ENCODE peak calls at places on chromosomes 13 and 19, in six cellular contexts. One of them, this sample, is unnamed.

GRCh38 chr13:45328661-45329105 is 12.3 kb downstream of the TPT1 start:
- DNase-seq in astrocyte: peak
- DNase-seq in AG09309: peak
- DNase-seq in HL-60: no peak
- DNase-seq in K562: no peak
- DNase-seq in dorsolateral prefrontal cortex: no peak
- DNase-seq in this sample: no peak

GRCh38 chr19:15187026-15188007 is 13.5 kb downstream of the NOTCH3 start:
- DNase-seq in astrocyte: no peak
- DNase-seq in AG09309: no peak
- DNase-seq in HL-60: no peak
- DNase-seq in K562: peak
- DNase-seq in dorsolateral prefrontal cortex: no peak
- DNase-seq in this sample: no peak

GRCh38 chr13:109509154-109509905 is 277.1 kb downstream of the IRS2 start:
- DNase-seq in astrocyte: peak
- DNase-seq in AG09309: no peak
- DNase-seq in HL-60: no peak
- DNase-seq in K562: no peak
- DNase-seq in dorsolateral prefrontal cortex: no peak
- DNase-seq in this sample: no peak

GRCh38 chr13:75635621-75636338 is at the start of gene LMO7:
- DNase-seq in astrocyte: peak
- DNase-seq in AG09309: no peak
- DNase-seq in HL-60: no peak
- DNase-seq in K562: peak
- DNase-seq in dorsolateral prefrontal cortex: peak
- DNase-seq in this sample: peak

GRCh38 chr19:8552810-8553209 is 24.4 kb downstream of the MYO1F start:
- DNase-seq in astrocyte: peak
- DNase-seq in AG09309: no peak
- DNase-seq in HL-60: no peak
- DNase-seq in K562: peak
- DNase-seq in dorsolateral prefrontal cortex: no peak
- DNase-seq in this sample: peak

GRCh38 chr19:18379803-18380747 is 5.9 kb upstream of the GDF15 start:
- DNase-seq in astrocyte: peak
- DNase-seq in AG09309: no peak
- DNase-seq in HL-60: peak
- DNase-seq in K562: peak
- DNase-seq in dorsolateral prefrontal cortex: no peak
- DNase-seq in this sample: no peak

GRCh38 chr19:38556521-38557174 is 61.1 kb downstream of the MAP4K1 start:
- DNase-seq in astrocyte: no peak
- DNase-seq in AG09309: no peak
- DNase-seq in HL-60: no peak
- DNase-seq in K562: peak
- DNase-seq in dorsolateral prefrontal cortex: no peak
- DNase-seq in this sample: no peak

GRCh38 chr13:41848435-41849255 is 112.3 kb downstream of the VWA8 start:
- DNase-seq in astrocyte: peak
- DNase-seq in AG09309: no peak
- DNase-seq in HL-60: no peak
- DNase-seq in K562: no peak
- DNase-seq in dorsolateral prefrontal cortex: no peak
- DNase-seq in this sample: no peak

GRCh38 chr19:37855098-37855497 is 51.3 kb downstream of the WDR87 start:
- DNase-seq in astrocyte: peak
- DNase-seq in AG09309: no peak
- DNase-seq in HL-60: no peak
- DNase-seq in K562: no peak
- DNase-seq in dorsolateral prefrontal cortex: peak
- DNase-seq in this sample: no peak

GRCh38 chr19:38290631-38291147 is 13.4 kb upstream of the C19orf33 start:
- DNase-seq in astrocyte: peak
- DNase-seq in AG09309: peak
- DNase-seq in HL-60: no peak
- DNase-seq in K562: no peak
- DNase-seq in dorsolateral prefrontal cortex: no peak
- DNase-seq in this sample: no peak

GRCh38 chr13:59425211-59425721 is 738.5 kb downstream of the DIAPH3 start:
- DNase-seq in astrocyte: peak
- DNase-seq in AG09309: peak
- DNase-seq in HL-60: no peak
- DNase-seq in K562: no peak
- DNase-seq in dorsolateral prefrontal cortex: no peak
- DNase-seq in this sample: no peak

GRCh38 chr19:6261883-6262282 is 17.9 kb downstream of the MLLT1 start:
- DNase-seq in astrocyte: no peak
- DNase-seq in AG09309: no peak
- DNase-seq in HL-60: no peak
- DNase-seq in K562: no peak
- DNase-seq in dorsolateral prefrontal cortex: no peak
- DNase-seq in this sample: no peak

GRCh38 chr13:37476874-37477273 is 121.7 kb downstream of the POSTN start:
- DNase-seq in astrocyte: peak
- DNase-seq in AG09309: no peak
- DNase-seq in HL-60: no peak
- DNase-seq in K562: no peak
- DNase-seq in dorsolateral prefrontal cortex: no peak
- DNase-seq in this sample: no peak

GRCh38 chr19:4889034-4889825 is 13.5 kb downstream of the ARRDC5 start:
- DNase-seq in astrocyte: peak
- DNase-seq in AG09309: no peak
- DNase-seq in HL-60: no peak
- DNase-seq in K562: peak
- DNase-seq in dorsolateral prefrontal cortex: no peak
- DNase-seq in this sample: no peak

GRCh38 chr19:57269515-57270250 is 10.6 kb upstream of the ZNF460 start:
- DNase-seq in astrocyte: peak
- DNase-seq in AG09309: peak
- DNase-seq in HL-60: no peak
- DNase-seq in K562: no peak
- DNase-seq in dorsolateral prefrontal cortex: no peak
- DNase-seq in this sample: no peak

GRCh38 chr13:39536274-39536673 is 66.7 kb downstream of the LHFPL6 start:
- DNase-seq in astrocyte: no peak
- DNase-seq in AG09309: no peak
- DNase-seq in HL-60: no peak
- DNase-seq in K562: no peak
- DNase-seq in dorsolateral prefrontal cortex: no peak
- DNase-seq in this sample: no peak

GRCh38 chr13:95882121-95882520 is 171.1 kb downstream of the UGGT2 start:
- DNase-seq in astrocyte: no peak
- DNase-seq in AG09309: no peak
- DNase-seq in HL-60: no peak
- DNase-seq in K562: no peak
- DNase-seq in dorsolateral prefrontal cortex: no peak
- DNase-seq in this sample: no peak

GRCh38 chr13:35979378-35979911 is 151.7 kb downstream of the DCLK1 start:
- DNase-seq in astrocyte: peak
- DNase-seq in AG09309: peak
- DNase-seq in HL-60: no peak
- DNase-seq in K562: no peak
- DNase-seq in dorsolateral prefrontal cortex: no peak
- DNase-seq in this sample: no peak

GRCh38 chr13:50672025-50672424 is 171.5 kb downstream of the DLEU7 start:
- DNase-seq in astrocyte: no peak
- DNase-seq in AG09309: no peak
- DNase-seq in HL-60: no peak
- DNase-seq in K562: no peak
- DNase-seq in dorsolateral prefrontal cortex: no peak
- DNase-seq in this sample: no peak

GRCh38 chr13:49517461-49517860 is 21.7 kb downstream of the PHF11 start:
- DNase-seq in astrocyte: no peak
- DNase-seq in AG09309: no peak
- DNase-seq in HL-60: no peak
- DNase-seq in K562: no peak
- DNase-seq in dorsolateral prefrontal cortex: no peak
- DNase-seq in this sample: peak

DNA sequence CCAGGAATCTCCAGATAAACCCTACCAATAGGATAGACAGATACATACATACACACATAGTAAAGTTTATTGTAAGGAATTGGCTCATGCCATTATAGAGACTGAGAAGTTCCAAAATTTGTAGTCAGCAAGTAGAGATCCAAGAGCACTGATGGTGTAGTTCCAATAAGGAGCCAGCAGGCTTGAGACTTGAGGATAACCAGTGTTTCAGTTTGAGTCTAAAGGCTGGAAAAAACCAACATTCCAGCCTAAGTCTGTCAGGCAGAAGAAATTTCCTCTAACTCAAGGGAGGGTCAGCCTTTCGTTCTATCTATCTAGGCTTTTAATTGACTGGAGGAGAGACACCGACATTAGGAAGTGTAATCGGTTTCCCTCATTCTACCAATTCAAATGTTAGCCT is 110.2 kb upstream of the TSHZ3 start:
- DNase-seq in astrocyte: no peak
- DNase-seq in AG09309: no peak
- DNase-seq in HL-60: no peak
- DNase-seq in K562: no peak
- DNase-seq in dorsolateral prefrontal cortex: no peak
- DNase-seq in this sample: no peak
- TF ChIP-seq CTCF in astrocyte: no peak
- TF ChIP-seq CTCF in AG09309: no peak
- TF ChIP-seq CTCF in HL-60: no peak
- TF ChIP-seq CTCF in K562: peak
- TF ChIP-seq CTCF in dorsolateral prefrontal cortex: no peak
- TF ChIP-seq CTCF in this sample: no peak

GRCh38 chr13:106145997-106146864 is 389.2 kb downstream of the EFNB2 start:
- DNase-seq in astrocyte: no peak
- DNase-seq in AG09309: no peak
- DNase-seq in HL-60: peak
- DNase-seq in K562: no peak
- DNase-seq in dorsolateral prefrontal cortex: no peak
- DNase-seq in this sample: no peak
- TF ChIP-seq CTCF in astrocyte: no peak
- TF ChIP-seq CTCF in AG09309: no peak
- TF ChIP-seq CTCF in HL-60: no peak
- TF ChIP-seq CTCF in K562: no peak
- TF ChIP-seq CTCF in dorsolateral prefrontal cortex: no peak
- TF ChIP-seq CTCF in this sample: peak

GRCh38 chr13:80274643-80275042 is 66.3 kb downstream of the SPRY2 start:
- DNase-seq in astrocyte: no peak
- DNase-seq in AG09309: no peak
- DNase-seq in HL-60: no peak
- DNase-seq in K562: no peak
- DNase-seq in dorsolateral prefrontal cortex: no peak
- DNase-seq in this sample: no peak

GRCh38 chr13:80278706-80279105 is 62.2 kb downstream of the SPRY2 start:
- DNase-seq in astrocyte: no peak
- DNase-seq in AG09309: no peak
- DNase-seq in HL-60: no peak
- DNase-seq in K562: no peak
- DNase-seq in dorsolateral prefrontal cortex: no peak
- DNase-seq in this sample: no peak

GRCh38 chr13:80273717-80274116 is 67.2 kb downstream of the SPRY2 start:
- DNase-seq in astrocyte: no peak
- DNase-seq in AG09309: no peak
- DNase-seq in HL-60: no peak
- DNase-seq in K562: no peak
- DNase-seq in dorsolateral prefrontal cortex: no peak
- DNase-seq in this sample: no peak

GRCh38 chr13:80276371-80277289 is 64.3 kb downstream of the SPRY2 start:
- DNase-seq in astrocyte: peak
- DNase-seq in AG09309: no peak
- DNase-seq in HL-60: no peak
- DNase-seq in K562: no peak
- DNase-seq in dorsolateral prefrontal cortex: no peak
- DNase-seq in this sample: peak
- TF ChIP-seq CTCF in astrocyte: no peak
- TF ChIP-seq CTCF in AG09309: no peak
- TF ChIP-seq CTCF in HL-60: no peak
- TF ChIP-seq CTCF in K562: no peak
- TF ChIP-seq CTCF in dorsolateral prefrontal cortex: no peak
- TF ChIP-seq CTCF in this sample: no peak

GRCh38 chr19:10701955-10702307 is 692 bp downstream of the QTRT1 start:
- DNase-seq in astrocyte: no peak
- DNase-seq in AG09309: no peak
- DNase-seq in HL-60: peak
- DNase-seq in K562: peak
- DNase-seq in dorsolateral prefrontal cortex: no peak
- DNase-seq in this sample: peak
- TF ChIP-seq CTCF in astrocyte: no peak
- TF ChIP-seq CTCF in AG09309: no peak
- TF ChIP-seq CTCF in HL-60: no peak
- TF ChIP-seq CTCF in K562: peak
- TF ChIP-seq CTCF in dorsolateral prefrontal cortex: no peak
- TF ChIP-seq CTCF in this sample: no peak

DNA sequence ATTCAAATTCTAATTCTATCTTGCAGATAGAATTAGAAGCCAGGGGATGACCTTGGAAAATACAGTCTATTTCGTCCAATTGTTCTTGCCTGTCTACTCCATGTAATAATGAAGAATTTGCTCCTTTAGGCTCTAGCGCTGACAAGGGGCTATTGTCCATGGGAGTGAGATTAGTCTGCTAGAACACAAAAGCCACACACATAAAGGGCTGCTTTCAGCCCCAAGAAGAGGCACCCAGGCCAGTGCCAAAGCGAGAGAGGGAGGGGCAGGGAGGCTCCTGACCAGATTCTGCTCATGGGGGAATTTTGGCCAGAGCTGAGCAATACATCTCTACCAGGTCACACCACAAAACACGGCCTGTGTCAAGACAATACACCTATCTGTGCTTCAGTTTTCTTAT is 1306.9 kb downstream of the UQCRFS1 start:
- DNase-seq in astrocyte: no peak
- DNase-seq in AG09309: no peak
- DNase-seq in HL-60: no peak
- DNase-seq in K562: no peak
- DNase-seq in dorsolateral prefrontal cortex: peak
- DNase-seq in this sample: no peak
- TF ChIP-seq CTCF in astrocyte: no peak
- TF ChIP-seq CTCF in AG09309: no peak
- TF ChIP-seq CTCF in HL-60: no peak
- TF ChIP-seq CTCF in K562: no peak
- TF ChIP-seq CTCF in dorsolateral prefrontal cortex: no peak
- TF ChIP-seq CTCF in this sample: no peak

This sample was measured in neural crest cell.